ENCODE peak calls at places on chromosomes 13 and 19, in four cellular contexts. U is GM12878, S is HepG2, H is A549. E is an unnamed sample.

GRCh38 chr19:39494661-39495060 is 4.1 kb upstream of the DLL3 start:
- DNase-seq in U (no peak), S (no peak), H (no peak), E (no peak)

GRCh38 chr19:34217952-34218817 is 36.2 kb upstream of the GARRE1 start:
- DNase-seq in S (no peak), H (peak; percentile 57), U (peak; percentile 67), E (peak; percentile 46)

GRCh38 chr19:55638864-55639359 is 1.9 kb upstream of the ZNF580 start:
- DNase-seq in S (peak; percentile 66), H (peak; percentile 87), U (no peak), E (peak; percentile 52)

GRCh38 chr13:29435125-29435911 is 160.2 kb downstream of the SLC7A1 start:
- DNase-seq in H (no peak), S (no peak), U (no peak), E (peak; percentile 20)

GRCh38 chr19:43148233-43148632 is 38.1 kb downstream of the PSG5 start:
- DNase-seq in U (no peak), H (no peak), S (no peak), E (no peak)

GRCh38 chr13:69959041-69959440 is 148.6 kb upstream of the ATXN8OS start:
- DNase-seq in U (no peak), S (no peak), H (no peak), E (no peak)

GRCh38 chr19:1252221-1252817 is 3.9 kb downstream of the MIDN start:
- DNase-seq in S (no peak), U (no peak), H (peak; percentile 85), E (peak; percentile 55)

GRCh38 chr19:54439174-54439851 is 9.7 kb upstream of the LENG8 start:
- DNase-seq in H (peak; percentile 64), U (no peak), S (peak; percentile 56), E (peak; percentile 63)

GRCh38 chr13:40186041-40186440 is 480.4 kb downstream of the FOXO1 start:
- DNase-seq in H (no peak), U (no peak), S (no peak), E (no peak)

GRCh38 chr13:95480131-95480545 is 72.4 kb upstream of the CLDN10 start:
- DNase-seq in S (no peak), U (peak; percentile 71), H (no peak), E (no peak)

GRCh38 chr13:66159526-66159925 is 1070.6 kb downstream of the PCDH9 start:
- DNase-seq in H (no peak), U (no peak), S (no peak), E (no peak)

GRCh38 chr13:59398127-59398526 is 765.6 kb downstream of the DIAPH3 start:
- DNase-seq in H (no peak), U (no peak), S (no peak), E (peak; percentile 7)

GRCh38 chr13:57627663-57628062 is 3.9 kb upstream of the PCDH17 start:
- DNase-seq in U (no peak), S (no peak), H (peak; percentile 20), E (peak; percentile 51)
- TF ChIP-seq PBX3 in U (no peak), S (no peak), H (no peak), E (no peak)

GRCh38 chr13:100392709-100393630 is 195.6 kb downstream of the GGACT start:
- DNase-seq in U (peak; percentile 19), H (peak; percentile 94), S (peak; percentile 91), E (no peak)

GRCh38 chr13:100387416-100387815 is 201.2 kb downstream of the GGACT start:
- DNase-seq in S (no peak), U (no peak), H (no peak), E (no peak)

GRCh38 chr13:100394005-100394695 is 194.4 kb downstream of the GGACT start:
- DNase-seq in U (peak; percentile 51), S (no peak), H (peak; percentile 9), E (peak; percentile 17)

GRCh38 chr13:100389617-100390016 is 199.0 kb downstream of the GGACT start:
- DNase-seq in S (no peak), H (no peak), U (no peak), E (no peak)

GRCh38 chr13:100388923-100389322 is 199.7 kb downstream of the GGACT start:
- DNase-seq in U (no peak), S (no peak), H (no peak), E (no peak)
- TF ChIP-seq PBX3 in U (no peak), S (no peak), H (no peak), E (no peak)

DNA sequence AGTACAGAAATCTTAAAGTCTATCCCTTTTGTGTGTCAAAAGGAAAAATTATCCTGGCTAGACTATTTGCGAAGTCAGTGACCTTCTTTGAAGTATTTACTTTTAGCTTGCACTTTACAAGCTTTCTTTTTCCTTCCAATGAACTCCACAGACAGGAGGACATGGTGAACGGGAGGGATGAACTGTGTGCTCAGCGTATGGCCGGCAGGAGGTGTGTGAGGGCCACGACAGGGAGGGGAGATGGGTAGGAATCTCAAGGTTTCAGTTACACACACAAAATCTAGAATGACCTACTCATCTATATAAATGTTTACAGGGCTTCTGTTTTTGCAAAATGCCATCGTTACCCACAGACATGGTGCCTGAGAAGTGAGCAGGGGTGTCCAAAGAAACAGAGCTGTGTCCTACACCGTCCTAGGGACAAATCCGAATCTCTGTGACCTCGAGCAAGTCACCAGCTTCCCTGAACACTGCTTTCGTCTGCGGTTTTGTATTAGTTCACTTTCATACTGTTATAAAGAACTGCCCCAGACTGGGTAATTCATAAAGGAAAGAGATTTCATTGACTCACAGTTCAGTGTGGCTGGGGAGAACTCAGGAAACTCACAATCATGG is 537.2 kb downstream of the LIG4 start:
- DNase-seq in H (no peak), S (no peak), U (no peak), E (peak; percentile 3)
- TF ChIP-seq PBX3 in H (no peak), S (no peak), U (no peak), E (no peak)

GRCh38 chr13:110034031-110034430 is 247.6 kb upstream of the IRS2 start:
- DNase-seq in S (no peak), H (no peak), U (no peak), E (no peak)

GRCh38 chr13:110027470-110028240 is 241.3 kb upstream of the IRS2 start:
- DNase-seq in S (no peak), U (no peak), H (no peak), E (no peak)

GRCh38 chr13:110028311-110028710 is 241.9 kb upstream of the IRS2 start:
- DNase-seq in U (no peak), H (no peak), S (no peak), E (no peak)

GRCh38 chr13:110028838-110029621 is 242.6 kb upstream of the IRS2 start:
- DNase-seq in H (no peak), U (no peak), S (no peak), E (peak; percentile 66)

DNA sequence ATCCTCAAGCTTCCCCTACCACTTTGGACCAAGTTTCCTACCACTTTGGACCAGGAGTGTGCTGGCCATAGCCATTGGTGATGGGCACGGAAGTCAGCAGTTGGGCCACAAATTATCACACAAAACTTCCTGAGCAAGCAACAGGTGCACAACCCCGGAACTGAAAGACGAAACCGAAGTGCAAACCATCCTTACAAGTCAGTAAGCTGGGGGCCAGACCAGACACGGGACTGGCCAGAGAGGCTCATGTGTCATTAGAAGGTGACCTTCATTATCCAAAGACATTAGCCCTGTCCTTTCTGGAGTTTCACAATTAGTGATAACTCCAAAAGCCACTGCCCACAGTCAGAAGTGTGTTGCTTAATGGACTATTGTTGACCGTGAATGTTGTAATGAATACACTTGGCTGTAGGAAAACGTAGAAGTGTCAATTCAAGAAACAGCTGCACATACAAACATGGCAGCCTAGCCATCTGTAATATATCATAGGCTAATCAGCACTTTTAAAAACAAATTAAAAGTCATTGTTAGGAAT is 244.1 kb upstream of the IRS2 start:
- DNase-seq in S (no peak), H (no peak), U (no peak), E (no peak)
- TF ChIP-seq PBX3 in S (no peak), H (no peak), U (no peak), E (no peak)

DNA sequence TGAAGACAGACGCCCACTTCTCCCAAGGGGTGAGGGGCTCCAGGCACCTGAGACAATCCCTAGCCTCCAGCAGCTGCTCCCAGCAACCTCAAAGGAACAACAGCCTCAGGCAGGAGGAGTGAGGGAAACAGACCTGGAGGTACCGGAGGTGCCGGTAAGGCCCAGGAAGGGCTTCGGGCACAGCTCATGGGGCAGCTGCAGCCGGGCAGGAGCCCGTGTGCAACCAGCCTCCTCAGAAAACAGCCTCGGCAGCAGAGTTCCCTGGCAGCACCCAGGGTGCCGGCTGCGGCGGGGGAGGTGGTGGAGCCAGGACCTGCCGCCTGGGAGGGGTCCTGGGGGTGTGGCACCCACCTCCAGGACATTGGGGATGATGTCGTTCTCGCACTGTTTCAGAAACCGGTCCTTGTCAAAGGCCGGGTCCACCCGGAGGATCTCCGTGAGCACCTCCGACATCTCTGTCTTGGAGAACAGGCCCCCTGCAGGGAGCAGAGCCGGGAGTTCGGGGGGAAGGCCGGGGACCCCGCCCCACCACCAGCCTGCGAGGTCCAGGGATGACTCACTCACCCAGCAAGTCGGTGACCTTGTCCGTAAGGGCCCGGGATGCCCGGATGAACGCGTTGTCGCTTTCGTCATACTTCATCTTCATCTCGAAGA is 6.5 kb upstream of the CTXN1 start:
- DNase-seq in S (no peak), U (no peak), H (no peak), E (no peak)
- TF ChIP-seq PBX3 in S (no peak), U (no peak), H (no peak), E (no peak)

GRCh38 chr19:3494051-3494450 is 6.4 kb downstream of the DOHH start:
- DNase-seq in S (no peak), U (no peak), H (no peak), E (peak; percentile 87)
- TF ChIP-seq PBX3 in S (no peak), U (peak; percentile 87), H (no peak), E (peak; percentile 90)

GRCh38 chr13:24802074-24802473 is 38.1 kb downstream of the RNF17 start:
- DNase-seq in S (no peak), U (no peak), H (peak; percentile 19), E (no peak)
- TF ChIP-seq PBX3 in S (no peak), U (no peak), H (no peak), E (no peak)

DNA sequence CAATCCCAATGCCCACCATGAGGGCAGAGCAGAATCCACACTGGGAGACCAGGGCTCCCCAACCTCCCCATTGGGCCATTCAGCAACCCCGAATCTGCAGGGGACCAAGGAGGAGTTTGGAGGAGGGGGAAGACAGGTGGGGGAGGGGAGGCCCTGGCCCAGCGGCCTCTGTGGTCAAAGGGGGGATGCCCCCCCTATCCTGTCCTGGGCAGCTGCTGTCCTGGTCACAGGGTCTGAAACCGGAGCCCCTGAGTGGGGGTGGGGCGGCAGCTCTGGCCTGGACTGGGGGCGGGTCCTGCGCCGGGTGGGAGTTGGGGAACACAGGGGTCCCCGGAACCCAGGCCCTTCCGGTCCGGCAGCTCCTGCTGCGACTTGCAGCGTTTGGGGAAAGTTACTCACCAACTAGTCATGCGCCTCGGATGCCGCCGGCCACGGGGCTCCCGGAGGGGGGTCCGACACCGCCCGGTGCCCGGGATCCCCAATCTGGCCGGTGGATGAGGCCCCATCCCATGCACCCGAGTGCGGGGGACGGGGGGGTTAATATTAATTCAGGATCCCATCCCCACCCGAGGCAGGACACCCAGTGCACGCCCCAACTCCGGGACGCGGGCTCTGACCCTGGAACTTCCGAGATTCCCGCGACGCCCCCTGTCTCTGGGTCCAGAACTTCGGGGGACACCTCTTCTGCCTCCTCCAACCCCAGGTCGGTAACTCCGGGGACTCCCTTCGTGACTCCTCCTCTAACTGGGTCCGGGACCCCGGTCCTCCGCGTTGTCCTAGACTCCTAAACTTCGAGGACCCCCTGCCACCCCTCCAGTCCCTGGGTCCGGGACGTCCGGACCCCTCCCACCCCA is 868 bp downstream of the HOMER3 start:
- DNase-seq in U (no peak), H (no peak), S (no peak), E (peak; percentile 73)
- TF ChIP-seq PBX3 in U (no peak), H (no peak), S (no peak), E (no peak)

GRCh38 chr19:48510421-48511268 is 990 bp downstream of the LMTK3 start:
- DNase-seq in S (no peak), U (no peak), H (peak; percentile 77), E (peak; percentile 80)
- TF ChIP-seq PBX3 in S (no peak), U (no peak), H (no peak), E (no peak)

E was measured in SK-N-SH.